ENCODE peak calls at places on chromosomes 6 and 20, in four cellular contexts. R, Z, P and S are unnamed samples.

GRCh38 chr6:88919032-88919431 is 44.4 kb downstream of the RNGTT start:
- DNase-seq in R (no peak), Z (no peak), P (no peak), S (no peak)

GRCh38 chr6:154767419-154767818 is 34.2 kb downstream of the SCAF8 start:
- DNase-seq in R (no peak), Z (no peak), P (no peak), S (no peak)

GRCh38 chr20:8267009-8267408 is 134.9 kb downstream of the PLCB1 start:
- DNase-seq in R (no peak), Z (no peak), P (no peak), S (no peak)

GRCh38 chr6:7152467-7152866 is 44.7 kb downstream of the RREB1 start:
- DNase-seq in R (no peak), Z (no peak), P (peak), S (no peak)

GRCh38 chr6:40390144-40390800 is 196.9 kb downstream of the LRFN2 start:
- DNase-seq in R (no peak), Z (no peak), P (no peak), S (no peak)

GRCh38 chr6:53802582-53802981 is 7.8 kb downstream of the LRRC1 start:
- DNase-seq in R (no peak), Z (no peak), P (no peak), S (no peak)

GRCh38 chr6:52595000-52595795 is 18.3 kb upstream of the TRAM2 start:
- DNase-seq in R (no peak), Z (peak), P (no peak), S (no peak)

GRCh38 chr6:108363756-108364356 is 69.0 kb downstream of the AFG1L start:
- DNase-seq in R (no peak), Z (no peak), P (peak), S (no peak)

GRCh38 chr6:144897441-144897921 is 612.3 kb downstream of the UTRN start:
- DNase-seq in R (no peak), Z (no peak), P (no peak), S (no peak)

GRCh38 chr6:56868687-56869086 is 86.2 kb upstream of the BEND6 start:
- DNase-seq in R (no peak), Z (no peak), P (no peak), S (no peak)

GRCh38 chr6:161918608-161919205 is 644.8 kb upstream of the AGPAT4 start:
- DNase-seq in R (no peak), Z (no peak), P (no peak), S (no peak)

GRCh38 chr6:90328004-90328403 is 31.4 kb upstream of the BACH2 start:
- DNase-seq in R (no peak), Z (no peak), P (no peak), S (no peak)

GRCh38 chr6:35128496-35128895 is 12.6 kb downstream of the TCP11 start:
- DNase-seq in R (no peak), Z (no peak), P (no peak), S (no peak)

GRCh38 chr6:41967312-41968287 is 26.0 kb upstream of the CCND3 start:
- DNase-seq in R (no peak), Z (no peak), P (peak), S (no peak)

GRCh38 chr6:154474636-154475428 is 35.7 kb downstream of the CNKSR3 start:
- DNase-seq in R (no peak), Z (no peak), P (no peak), S (no peak)

GRCh38 chr6:1524040-1524480 is 85.7 kb upstream of the FOXC1 start:
- DNase-seq in R (peak), Z (no peak), P (peak), S (peak)

GRCh38 chr6:14549319-14549770 is 431.8 kb downstream of the CD83 start:
- DNase-seq in R (no peak), Z (no peak), P (no peak), S (no peak)

GRCh38 chr6:156395276-156395675 is 381.9 kb upstream of the ARID1B start:
- DNase-seq in R (no peak), Z (peak), P (no peak), S (no peak)

GRCh38 chr20:44750081-44750805 is 4.6 kb downstream of the KCNK15 start:
- DNase-seq in R (no peak), Z (no peak), P (peak), S (no peak)

GRCh38 chr6:127582777-127583462 is 5.9 kb downstream of the C6orf58 start:
- DNase-seq in R (no peak), Z (no peak), P (no peak), S (no peak)

GRCh38 chr20:5540091-5540490 is 210.1 kb upstream of the SHLD1 start:
- DNase-seq in R (no peak), Z (no peak), P (no peak), S (no peak)

GRCh38 chr6:107264357-107264831 is 149.1 kb upstream of the BEND3 start:
- DNase-seq in R (no peak), Z (no peak), P (no peak), S (no peak)

GRCh38 chr6:45504947-45505346 is 127.2 kb upstream of the SUPT3H start:
- DNase-seq in R (no peak), Z (no peak), P (peak), S (no peak)

GRCh38 chr6:109453156-109453555 is 2.4 kb downstream of the MICAL1 start:
- DNase-seq in R (no peak), Z (no peak), P (no peak), S (no peak)

GRCh38 chr6:41625442-41625841 is 12.8 kb upstream of the MDFI start:
- DNase-seq in R (no peak), Z (no peak), P (no peak), S (no peak)

GRCh38 chr6:118859517-118860064 is 34.4 kb upstream of the ASF1A start:
- DNase-seq in R (no peak), Z (no peak), P (no peak), S (no peak)

GRCh38 chr6:131367206-131367873 is 205.7 kb upstream of the ARG1 start:
- DNase-seq in R (no peak), Z (no peak), P (no peak), S (no peak)

GRCh38 chr6:153096031-153096430 is 35.1 kb downstream of the RGS17 start:
- DNase-seq in R (no peak), Z (no peak), P (no peak), S (no peak)

GRCh38 chr6:150016324-150017185 is 8.8 kb downstream of the RAET1L start:
- DNase-seq in R (no peak), Z (no peak), P (peak), S (no peak)

GRCh38 chr20:33561981-33562601 is 72.2 kb downstream of the CBFA2T2 start:
- DNase-seq in R (no peak), Z (no peak), P (peak), S (no peak)

GRCh38 chr6:51893356-51893755 is 194.1 kb downstream of the PKHD1 start:
- DNase-seq in R (no peak), Z (no peak), P (no peak), S (no peak)

GRCh38 chr6:35417979-35418661 is 34.0 kb upstream of the FANCE start:
- DNase-seq in R (no peak), Z (no peak), P (no peak), S (no peak)

GRCh38 chr6:63477422-63478040 is 94.7 kb upstream of the LOC128125822 start:
- DNase-seq in R (no peak), Z (no peak), P (no peak), S (no peak)

GRCh38 chr6:95321106-95321505 is 256.2 kb upstream of the MANEA start:
- DNase-seq in R (no peak), Z (no peak), P (no peak), S (no peak)

GRCh38 chr20:61965606-61966491 is 99.8 kb downstream of the TAF4 start:
- DNase-seq in R (no peak), Z (no peak), P (no peak), S (no peak)
- TF ChIP-seq POLR2AphosphoS5 in R (no peak), Z (no peak), P (no peak), S (no peak)

GRCh38 chr6:115932481-115932880 is 128.2 kb downstream of the FRK start:
- DNase-seq in R (no peak), Z (no peak), P (no peak), S (no peak)

GRCh38 chr6:115934829-115935228 is 125.9 kb downstream of the FRK start:
- DNase-seq in R (no peak), Z (no peak), P (no peak), S (no peak)

GRCh38 chr6:115934145-115934544 is 126.5 kb downstream of the FRK start:
- DNase-seq in R (no peak), Z (no peak), P (no peak), S (no peak)

GRCh38 chr6:115935361-115935760 is 125.3 kb downstream of the FRK start:
- DNase-seq in R (no peak), Z (no peak), P (no peak), S (no peak)
- TF ChIP-seq SPI1 in R (no peak), Z (no peak), P (no peak), S (no peak)

GRCh38 chr20:19964289-19965263 is 52.6 kb upstream of the NAA20 start:
- DNase-seq in R (no peak), Z (no peak), P (peak), S (no peak)
- TF ChIP-seq POLR2AphosphoS5 in R (no peak), Z (no peak), P (no peak), S (no peak)

GRCh38 chr20:52103469-52103910 is 88.1 kb downstream of the ZFP64 start:
- DNase-seq in R (peak), Z (no peak), P (peak), S (no peak)

GRCh38 chr20:52104546-52105044 is 87.0 kb downstream of the ZFP64 start:
- DNase-seq in R (no peak), Z (no peak), P (no peak), S (no peak)

GRCh38 chr20:52103911-52104545 is 87.6 kb downstream of the ZFP64 start:
- DNase-seq in R (peak), Z (no peak), P (no peak), S (no peak)

GRCh38 chr20:52105573-52106422 is 85.8 kb downstream of the ZFP64 start:
- DNase-seq in R (no peak), Z (no peak), P (no peak), S (no peak)

DNA sequence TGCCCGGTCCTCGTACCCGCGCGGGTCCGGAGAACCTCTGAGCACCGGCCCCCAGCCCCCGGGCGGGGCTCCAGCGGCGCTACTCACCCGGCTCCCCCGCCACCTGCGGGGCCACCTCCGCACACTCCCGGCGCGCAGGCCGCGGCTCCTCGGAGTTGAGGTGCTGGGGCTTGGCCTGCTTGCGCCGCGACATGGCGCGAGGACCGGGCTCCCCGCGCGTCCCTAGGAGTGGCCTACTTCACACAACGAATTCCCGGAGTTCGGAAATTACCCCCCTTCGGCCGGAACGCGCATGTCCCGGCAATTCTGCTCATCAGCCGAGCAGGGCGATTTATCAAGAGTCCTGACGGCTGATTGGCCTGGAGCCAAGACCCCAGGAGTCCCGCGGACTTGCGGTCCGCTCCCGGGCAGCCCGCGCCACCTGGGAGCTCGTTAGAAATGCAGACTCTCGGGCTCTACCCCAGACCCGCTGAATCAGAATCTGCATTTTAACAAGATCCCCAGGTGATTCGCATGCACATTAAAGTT is 86.5 kb downstream of the ZFP64 start:
- DNase-seq in R (no peak), Z (no peak), P (no peak), S (no peak)
- TF ChIP-seq SPI1 in R (no peak), Z (no peak), P (no peak), S (no peak)

DNA sequence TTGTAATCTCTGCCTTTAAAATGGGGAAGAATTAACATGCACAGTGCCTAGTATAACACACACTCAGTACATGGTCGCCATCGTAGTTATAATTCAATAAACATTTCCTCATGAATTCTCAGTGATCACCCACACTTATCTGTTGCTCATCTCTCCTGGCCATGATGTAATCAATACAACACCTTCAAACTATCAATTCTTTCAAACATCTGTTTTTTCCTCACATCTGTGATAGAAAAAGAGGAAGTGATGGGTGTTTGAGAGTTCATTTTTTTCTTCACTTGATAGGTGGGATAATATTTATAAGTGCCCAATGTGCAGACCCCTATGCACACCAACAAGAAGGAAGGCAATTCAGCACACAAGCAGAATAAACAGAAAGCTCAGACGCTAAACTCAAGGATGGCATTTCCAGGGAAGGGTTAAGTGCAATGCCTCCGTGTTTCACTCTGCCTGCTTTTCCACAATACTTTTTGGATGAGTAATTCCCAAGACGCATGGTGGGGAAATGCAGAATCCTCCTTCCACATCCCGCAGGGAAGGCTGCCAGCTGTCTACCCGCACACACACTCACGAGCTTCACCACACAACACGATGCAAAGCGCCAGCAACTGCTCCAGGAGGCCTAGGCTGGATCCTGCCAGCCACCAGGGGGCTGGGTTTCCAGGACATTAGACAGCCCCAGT is 100.3 kb downstream of the GMPR start:
- DNase-seq in R (no peak), Z (no peak), P (peak), S (no peak)
- TF ChIP-seq POLR2AphosphoS5 in R (no peak), Z (no peak), P (no peak), S (no peak)

DNA sequence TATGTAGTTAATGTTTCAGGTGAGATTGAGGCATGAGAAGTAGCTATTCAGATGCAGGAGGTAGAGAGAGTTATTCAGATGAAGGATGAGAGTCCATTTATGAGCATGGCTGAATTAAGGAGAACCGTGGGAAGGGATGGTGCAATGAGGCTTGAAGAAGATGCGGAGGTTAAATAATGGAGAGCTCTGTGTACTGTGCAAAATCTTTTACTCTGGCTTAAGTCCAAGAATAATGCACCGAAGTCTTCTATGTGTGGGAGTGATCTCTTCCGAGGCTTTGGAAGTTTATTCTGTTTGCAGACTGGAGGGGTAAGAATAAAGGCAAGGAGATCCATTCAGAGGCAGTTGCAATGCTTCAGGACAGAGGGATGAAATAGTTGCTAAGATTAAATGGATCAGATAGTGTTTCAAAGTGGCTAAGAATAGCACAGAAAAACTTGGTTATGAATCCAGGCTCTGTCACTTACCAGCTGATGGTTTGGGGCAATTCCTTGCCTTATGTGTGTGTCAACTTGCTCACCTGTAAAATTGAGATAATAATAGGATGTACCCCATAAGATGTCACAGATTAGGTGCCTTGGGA is 467.1 kb downstream of the HDGFL1 start:
- DNase-seq in R (no peak), Z (no peak), P (no peak), S (no peak)
- TF ChIP-seq SPI1 in R (no peak), Z (no peak), P (no peak), S (no peak)

DNA sequence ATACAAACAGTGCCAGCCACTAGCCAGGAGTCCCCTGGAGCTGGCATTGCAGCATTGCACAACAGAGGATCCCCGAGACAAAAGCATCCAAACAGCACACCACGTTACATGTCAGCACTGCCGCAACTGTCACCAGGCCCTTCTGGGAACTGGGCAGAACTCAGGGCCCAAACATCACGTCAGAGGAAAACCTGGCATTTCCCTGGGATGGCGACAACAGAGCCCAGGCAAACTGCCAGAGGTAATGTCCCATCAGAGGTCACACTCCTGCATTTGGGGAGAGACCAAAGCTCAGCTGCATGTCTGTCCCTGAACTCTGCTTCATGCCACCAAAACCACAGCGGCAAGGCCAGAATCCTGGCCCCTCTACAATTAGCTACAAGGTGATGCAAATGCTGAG is 36.3 kb downstream of the PPP1R3G start:
- DNase-seq in R (no peak), Z (no peak), P (no peak), S (no peak)
- TF ChIP-seq POLR2AphosphoS5 in R (no peak), Z (no peak), P (no peak), S (no peak)

GRCh38 chr6:112235956-112236355 is 18.4 kb downstream of the LAMA4 start:
- DNase-seq in R (no peak), Z (no peak), P (no peak), S (no peak)

GRCh38 chr6:112234596-112234995 is 19.8 kb downstream of the LAMA4 start:
- DNase-seq in R (no peak), Z (no peak), P (no peak), S (no peak)

GRCh38 chr6:112232845-112233256 is 21.5 kb downstream of the LAMA4 start:
- DNase-seq in R (no peak), Z (no peak), P (no peak), S (no peak)

GRCh38 chr6:112231609-112232060 is 22.7 kb downstream of the LAMA4 start:
- DNase-seq in R (no peak), Z (no peak), P (no peak), S (no peak)

DNA sequence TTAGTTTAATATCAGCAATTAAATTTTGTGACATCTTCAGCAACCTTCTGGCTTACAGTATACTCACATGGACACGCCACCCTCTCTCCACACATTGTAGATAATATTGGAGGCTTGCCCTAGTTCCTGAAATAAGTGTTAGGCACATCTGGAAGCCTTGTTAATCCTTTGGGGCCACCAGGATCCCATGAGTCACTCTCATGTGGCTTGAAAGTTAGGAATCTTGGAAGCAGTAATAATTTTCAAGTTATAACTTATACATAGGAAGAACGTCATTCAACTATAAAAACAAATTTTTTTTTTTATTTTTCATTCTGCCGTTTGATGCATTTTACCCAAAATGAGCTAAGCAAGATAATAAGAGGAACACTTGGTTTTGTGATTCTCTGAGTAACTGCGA is 20.5 kb downstream of the LAMA4 start:
- DNase-seq in R (no peak), Z (no peak), P (no peak), S (no peak)
- TF ChIP-seq SPI1 in R (no peak), Z (no peak), P (no peak), S (no peak)

GRCh38 chr6:43622541-43622940 is 6.5 kb downstream of the GTPBP2 start:
- DNase-seq in R (no peak), Z (no peak), P (no peak), S (no peak)
- TF ChIP-seq POLR2AphosphoS5 in R (no peak), Z (no peak), P (no peak), S (no peak)